ENCODE peak calls at places on chromosomes 2 and 18, in seven cellular contexts. Z, Q, R, V, L, J and T are unnamed samples.
A peak's percentile ranks its signal among the peaks of the same experiment; 100 is the strongest.

GRCh38 chr18:2825613-2826205 is 21.1 kb upstream of the EMILIN2 start:
- DNase-seq in R (no peak), J (no peak), V (peak; percentile 8), L (no peak), Z (no peak), Q (peak; percentile 10), T (no peak)

GRCh38 chr2:109343460-109343859 is 214.5 kb downstream of the SH3RF3 start:
- DNase-seq in R (no peak), L (no peak), V (no peak), Q (no peak), J (no peak), Z (no peak), T (no peak)

GRCh38 chr2:201964631-201965206 is 68.9 kb upstream of the FZD7 start:
- DNase-seq in L (no peak), Z (peak; percentile 42), J (no peak), Q (peak; percentile 30), R (no peak), V (no peak), T (peak; percentile 28)

GRCh38 chr2:232239956-232240681 is 138.4 kb upstream of the ALPP start:
- DNase-seq in Z (no peak), Q (no peak), J (no peak), V (peak; percentile 12), R (no peak), L (no peak), T (no peak)

GRCh38 chr2:77161009-77161408 is 361.2 kb downstream of the LRRTM4 start:
- DNase-seq in Q (peak; percentile 2), J (no peak), L (no peak), R (no peak), V (no peak), Z (peak; percentile 3), T (no peak)

GRCh38 chr2:237715459-237715947 is 83.1 kb upstream of the RBM44 start:
- DNase-seq in R (no peak), Z (peak; percentile 33), J (peak; percentile 65), L (no peak), Q (no peak), V (no peak), T (no peak)

GRCh38 chr2:203790134-203790533 is 77.4 kb upstream of the CTLA4 start:
- DNase-seq in J (no peak), V (no peak), Z (no peak), Q (peak; percentile 56), R (no peak), L (no peak), T (peak; percentile 43)

GRCh38 chr18:77001041-77001440 is 131.5 kb downstream of the MBP start:
- DNase-seq in V (no peak), L (no peak), Q (no peak), Z (no peak), J (no peak), R (no peak), T (no peak)

GRCh38 chr2:169778421-169778820 is 20.2 kb upstream of the SSB start:
- DNase-seq in Q (no peak), J (no peak), L (no peak), Z (no peak), V (no peak), R (no peak), T (no peak)

GRCh38 chr18:51235011-51235789 is 37.7 kb upstream of the MEX3C start:
- DNase-seq in Z (peak; percentile 55), R (no peak), V (peak; percentile 18), Q (peak; percentile 62), L (no peak), J (no peak), T (no peak)

GRCh38 chr18:55779461-55779710 is 191.4 kb upstream of the TCF4 start:
- DNase-seq in Q (peak; percentile 32), V (no peak), L (peak; percentile 36), R (no peak), Z (no peak), J (no peak), T (peak; percentile 50)

GRCh38 chr2:54691439-54692135 is 31.9 kb upstream of the EML6 start:
- DNase-seq in R (no peak), Q (no peak), J (peak; percentile 24), L (no peak), V (no peak), Z (no peak), T (no peak)

GRCh38 chr2:191950132-191950885 is 103.4 kb upstream of the CAVIN2 start:
- DNase-seq in L (no peak), Z (peak; percentile 46), R (no peak), Q (peak; percentile 59), V (peak; percentile 67), J (no peak), T (peak; percentile 46)

GRCh38 chr2:240951045-240951594 is 45.0 kb downstream of the CROCC2 start:
- DNase-seq in J (no peak), Z (no peak), V (no peak), Q (no peak), R (no peak), L (no peak), T (no peak)

GRCh38 chr18:45896991-45897390 is 70.1 kb downstream of the EPG5 start:
- DNase-seq in R (no peak), Q (no peak), Z (no peak), J (no peak), L (no peak), V (no peak), T (no peak)

GRCh38 chr18:53165770-53166169 is 825.8 kb downstream of the DCC start:
- DNase-seq in V (no peak), R (no peak), J (no peak), Q (no peak), L (no peak), Z (no peak), T (no peak)

GRCh38 chr2:197269173-197269572 is 41.4 kb downstream of the ANKRD44 start:
- DNase-seq in Q (peak; percentile 55), L (no peak), J (no peak), V (peak; percentile 80), Z (peak; percentile 79), R (no peak), T (peak; percentile 50)

GRCh38 chr2:121099329-121100318 is 185.4 kb downstream of the TFCP2L1 start:
- DNase-seq in J (peak; percentile 37), V (no peak), Z (no peak), Q (no peak), R (no peak), L (peak; percentile 67), T (no peak)

GRCh38 chr2:236341066-236341465 is 76.9 kb upstream of the ASB18 start:
- DNase-seq in L (no peak), J (no peak), Q (no peak), R (no peak), Z (no peak), V (no peak), T (no peak)

GRCh38 chr2:161436411-161436810 is 20.3 kb downstream of the TBR1 start:
- DNase-seq in Z (peak; percentile 58), R (no peak), V (peak; percentile 85), J (no peak), Q (peak; percentile 62), L (no peak), T (peak; percentile 89)

GRCh38 chr2:239240480-239240881 is 160.3 kb downstream of the HDAC4 start:
- DNase-seq in V (no peak), Z (no peak), L (peak; percentile 76), R (no peak), J (peak; percentile 48), Q (no peak), T (no peak)

GRCh38 chr2:112253261-112253807 is 1.5 kb downstream of the ZC3H8 start:
- DNase-seq in L (no peak), J (no peak), Q (no peak), Z (no peak), R (no peak), V (no peak), T (no peak)

GRCh38 chr2:233469261-233470006 is 97.1 kb downstream of the USP40 start:
- DNase-seq in V (no peak), L (peak; percentile 38), J (peak; percentile 23), Z (no peak), Q (no peak), R (no peak), T (no peak)

GRCh38 chr2:153623020-153623419 is 144.5 kb upstream of the RPRM start:
- DNase-seq in L (no peak), Q (no peak), V (no peak), R (no peak), J (no peak), Z (no peak), T (no peak)

GRCh38 chr2:153622285-153622684 is 143.7 kb upstream of the RPRM start:
- DNase-seq in L (no peak), Z (no peak), J (no peak), V (no peak), Q (no peak), R (no peak), T (no peak)
- TF ChIP-seq CTCF in L (no peak), Z (no peak), J (no peak), V (no peak), Q (no peak), R (no peak), T (no peak)

GRCh38 chr2:225649274-225649673 is 249.8 kb downstream of the NYAP2 start:
- DNase-seq in R (no peak), Q (no peak), Z (no peak), V (no peak), L (no peak), J (no peak), T (no peak)
- TF ChIP-seq CTCF in R (no peak), Q (no peak), Z (no peak), V (no peak), L (no peak), J (no peak), T (no peak)

GRCh38 chr2:174035981-174036742 is 71.0 kb upstream of the SP3 start:
- DNase-seq in Z (peak; percentile 64), V (peak; percentile 52), J (no peak), Q (peak; percentile 70), R (no peak), L (peak; percentile 77), T (peak; percentile 62)
- TF ChIP-seq CTCF in Z (peak; percentile 49), V (peak; percentile 27), J (no peak), Q (peak; percentile 54), R (no peak), L (no peak), T (peak; percentile 60)

DNA sequence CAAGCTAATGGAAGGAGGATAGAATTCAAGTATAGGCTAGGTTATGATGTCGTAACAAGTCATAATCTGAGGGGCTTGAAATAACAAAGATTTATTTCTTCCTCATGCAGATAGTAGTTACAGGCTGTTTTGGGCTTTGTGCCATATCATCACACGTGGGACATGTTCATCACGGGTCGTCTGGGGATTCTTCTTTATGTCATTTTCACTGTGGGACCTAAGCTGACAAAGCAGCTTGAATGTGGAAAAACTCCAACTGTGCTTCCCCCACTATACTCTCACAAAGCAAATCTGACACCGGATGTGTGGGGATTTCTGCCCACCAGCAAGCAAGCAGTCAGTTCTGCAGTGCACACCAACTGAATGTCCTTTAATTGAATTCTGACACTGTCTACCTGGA is 124.8 kb downstream of the LTBP1 start:
- DNase-seq in Z (peak; percentile 8), Q (no peak), J (no peak), L (no peak), V (no peak), R (no peak), T (no peak)
- TF ChIP-seq CTCF in Z (no peak), Q (no peak), J (no peak), L (no peak), V (no peak), R (no peak), T (no peak)